ENCODE peak calls at places on chromosomes 3 and 15, in four cellular contexts. X is transverse colon, Q is esophagus squamous epithelium, S is K562. O is an unnamed sample.

GRCh38 chr3:37210230-37210629 is 35.8 kb upstream of the LRRFIP2 start:
- DNase-seq in Q (no peak), X (no peak), S (no peak), O (no peak)

GRCh38 chr3:158846803-158847465 is 45.1 kb downstream of the MFSD1 start:
- DNase-seq in Q (no peak), S (no peak), X (no peak), O (no peak)

GRCh38 chr3:6018456-6018855 is 830.9 kb downstream of the EDEM1 start:
- DNase-seq in X (no peak), Q (no peak), S (no peak), O (no peak)

GRCh38 chr3:14823910-14824629 is 5.3 kb downstream of the FGD5 start:
- DNase-seq in Q (no peak), S (no peak), X (no peak), O (no peak)

GRCh38 chr3:38533285-38533994 is 37.3 kb downstream of the EXOG start:
- DNase-seq in Q (no peak), S (peak; percentile 39), X (no peak), O (peak; percentile 69)

GRCh38 chr3:169497567-169498257 is 165.8 kb downstream of the MECOM start:
- DNase-seq in Q (no peak), X (no peak), S (no peak), O (no peak)

GRCh38 chr15:43329222-43329959 is 982 bp downstream of the LCMT2 start:
- DNase-seq in S (peak; percentile 21), Q (no peak), X (peak; percentile 29), O (peak; percentile 62)

GRCh38 chr15:78192826-78193594 is 41.4 kb downstream of the ACSBG1 start:
- DNase-seq in S (no peak), X (no peak), Q (no peak), O (no peak)

GRCh38 chr15:48333553-48333952 is 2.3 kb downstream of the DUT start:
- DNase-seq in Q (no peak), S (no peak), X (no peak), O (peak; percentile 24)

GRCh38 chr15:33142708-33143107 is 51.8 kb downstream of the FMN1 start:
- DNase-seq in Q (no peak), X (no peak), S (no peak), O (no peak)

GRCh38 chr15:89203705-89204273 is 17.6 kb downstream of the RLBP1 start:
- DNase-seq in X (no peak), S (no peak), Q (no peak), O (no peak)

GRCh38 chr15:62989366-62990055 is 53.0 kb upstream of the TPM1 start:
- DNase-seq in Q (no peak), S (no peak), X (no peak), O (no peak)

GRCh38 chr3:72678892-72679291 is 169.4 kb downstream of the SHQ1 start:
- DNase-seq in S (no peak), X (no peak), Q (no peak), O (no peak)

GRCh38 chr3:45944830-45945620 is 1.8 kb downstream of the CXCR6 start:
- DNase-seq in Q (no peak), X (no peak), S (no peak), O (no peak)

GRCh38 chr3:23811919-23812318 is 6.2 kb downstream of the UBE2E1 start:
- DNase-seq in X (no peak), S (no peak), Q (no peak), O (peak; percentile 28)

GRCh38 chr3:23811117-23811487 is 5.3 kb downstream of the UBE2E1 start:
- DNase-seq in Q (no peak), X (peak; percentile 20), S (no peak), O (no peak)

GRCh38 chr3:23809294-23809693 is 3.5 kb downstream of the UBE2E1 start:
- DNase-seq in X (no peak), S (no peak), Q (no peak), O (peak; percentile 46)

GRCh38 chr3:23809840-23810341 is 4.1 kb downstream of the UBE2E1 start:
- DNase-seq in X (no peak), Q (no peak), S (no peak), O (peak; percentile 63)

DNA sequence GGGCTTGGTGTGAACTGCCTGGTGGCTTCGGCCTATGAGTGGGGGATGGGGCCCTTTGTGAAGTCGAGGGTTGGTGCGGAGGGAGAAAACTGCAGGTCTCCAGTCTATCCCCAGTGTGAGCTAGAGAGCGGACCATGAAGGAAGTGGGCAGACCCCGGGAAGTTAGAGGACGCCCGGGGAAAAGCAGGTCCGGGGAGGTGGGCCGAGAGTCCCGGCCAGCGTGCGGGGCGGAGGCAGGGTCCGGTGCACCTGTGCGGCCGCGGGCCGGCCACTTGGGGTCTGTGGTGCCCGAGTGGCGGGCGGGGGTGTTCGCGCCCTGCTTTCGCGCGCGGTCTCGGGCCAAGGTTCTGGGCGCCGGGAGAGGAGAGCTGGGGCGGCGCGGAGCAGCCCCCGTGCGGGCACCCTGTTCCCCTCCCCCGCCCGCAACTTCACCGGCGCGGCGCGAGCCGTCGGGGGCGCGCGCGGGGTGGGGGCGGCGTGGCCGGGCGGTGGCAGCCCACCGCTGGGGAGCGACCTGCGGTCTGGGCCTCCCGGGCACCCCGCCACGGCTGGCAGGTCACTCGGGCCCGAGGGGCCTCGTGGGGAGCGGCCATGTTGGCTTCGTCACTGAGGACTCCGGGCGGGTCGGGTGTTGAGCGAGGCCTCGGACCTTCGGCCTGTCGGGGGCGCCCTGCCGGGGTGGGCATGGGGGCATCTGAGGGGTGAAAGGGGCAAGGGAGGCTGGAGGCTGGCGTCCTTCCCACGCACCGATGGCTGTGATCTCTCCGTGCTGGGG is 4.8 kb downstream of the UBE2E1 start:
- DNase-seq in S (peak; percentile 32), Q (no peak), X (peak; percentile 66), O (peak; percentile 75)
- TF ChIP-seq POLR2A in S (peak; percentile 36), Q (no peak), X (no peak), O (peak; percentile 43)

GRCh38 chr3:122030381-122031122 is 8.5 kb upstream of the ILDR1 start:
- DNase-seq in X (no peak), Q (no peak), S (no peak), O (peak; percentile 4)
- TF ChIP-seq POLR2A in X (no peak), Q (no peak), S (no peak), O (no peak)

DNA sequence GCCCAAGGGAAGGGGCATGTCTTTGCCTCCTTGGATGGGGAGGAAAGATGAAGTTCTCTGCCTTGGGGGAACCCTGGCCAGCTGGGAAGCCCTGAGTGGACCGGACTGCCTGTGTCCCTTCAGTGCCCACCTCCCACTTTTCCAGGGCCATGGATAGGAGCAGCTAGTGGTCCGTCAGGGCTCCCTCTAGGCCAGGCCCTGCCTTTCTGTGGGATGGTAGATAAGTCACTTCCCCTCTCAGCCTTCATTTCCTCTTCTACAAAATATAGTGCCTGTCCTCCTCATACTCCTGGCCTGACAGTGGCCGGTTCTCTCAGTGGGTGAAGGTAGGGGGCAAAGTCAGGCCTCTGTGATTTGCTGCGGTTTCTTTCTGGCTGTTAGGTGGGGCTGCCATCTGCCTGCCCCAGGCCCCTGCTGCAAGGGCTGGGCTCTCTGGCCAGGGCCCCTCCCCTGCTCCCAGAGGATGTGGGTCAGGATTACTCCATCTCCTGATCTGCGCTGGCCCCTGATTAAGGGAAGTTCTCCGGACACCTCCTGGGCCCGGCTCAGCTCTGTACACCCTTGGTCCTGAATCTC is 1.4 kb downstream of the PLEKHO2 start:
- DNase-seq in X (peak; percentile 53), S (peak; percentile 60), Q (no peak), O (peak; percentile 18)
- TF ChIP-seq POLR2A in X (no peak), S (no peak), Q (no peak), O (no peak)

GRCh38 chr15:84834969-84835368 is 17.8 kb downstream of the ALPK3 start:
- DNase-seq in S (no peak), X (no peak), Q (no peak), O (no peak)
- TF ChIP-seq POLR2A in S (no peak), X (no peak), Q (no peak), O (no peak)

GRCh38 chr15:41897327-41897726 is 3.5 kb upstream of the SPTBN5 start:
- DNase-seq in S (no peak), X (no peak), Q (no peak), O (no peak)
- TF ChIP-seq POLR2A in S (no peak), X (no peak), Q (no peak), O (no peak)

GRCh38 chr15:40239671-40240618 is 1.1 kb downstream of the PAK6 start:
- DNase-seq in S (peak; percentile 7), X (no peak), Q (no peak), O (no peak)

GRCh38 chr15:40240619-40241304 is 1.9 kb downstream of the PAK6 start:
- DNase-seq in X (no peak), S (peak; percentile 7), Q (no peak), O (no peak)

GRCh38 chr15:40238481-40238926 is 359 bp upstream of the PAK6 start:
- DNase-seq in S (peak; percentile 20), Q (no peak), X (no peak), O (no peak)

GRCh38 chr15:40241305-40242215 is 2.7 kb downstream of the PAK6 start:
- DNase-seq in Q (no peak), S (peak; percentile 8), X (no peak), O (no peak)

DNA sequence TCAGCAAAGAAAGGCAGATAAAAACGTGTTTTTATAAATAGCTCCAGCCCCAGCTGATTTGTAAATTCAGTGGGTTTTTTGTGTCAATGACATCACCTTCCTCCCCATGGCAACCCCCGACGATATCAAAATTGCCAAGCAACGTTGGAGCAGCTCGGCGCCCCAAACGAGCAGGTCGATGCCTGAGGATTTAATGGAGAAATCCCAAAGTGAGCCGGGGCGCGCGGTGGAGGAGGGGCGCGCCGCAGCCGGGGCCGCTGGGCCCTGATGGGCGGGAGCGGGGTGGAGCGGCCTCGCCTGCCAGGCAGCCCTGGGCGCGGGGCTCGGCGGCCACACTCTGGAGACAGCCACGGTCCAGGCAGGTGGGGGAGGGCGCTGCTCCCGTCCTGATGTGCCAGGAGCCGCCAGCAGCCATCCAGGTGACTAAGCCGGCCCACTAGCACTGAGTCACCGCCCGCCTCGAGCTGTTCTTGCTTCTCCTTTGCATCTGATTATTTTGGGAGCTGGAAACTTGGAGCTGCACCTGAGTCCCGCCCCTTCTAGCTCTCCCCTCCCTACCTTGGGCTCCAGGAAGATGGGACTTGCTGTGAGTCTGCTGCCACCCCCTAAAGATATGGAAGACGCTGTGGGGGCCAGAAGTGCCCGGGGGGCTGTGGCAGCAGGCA is at the start of gene PAK6:
- DNase-seq in S (peak; percentile 60), X (peak; percentile 46), Q (no peak), O (peak; percentile 67)
- TF ChIP-seq POLR2A in S (no peak), X (no peak), Q (no peak), O (peak; percentile 19)